ENCODE peak calls at places on chromosomes 12 and 14, in six cellular contexts. I is mammary epithelial cell; A is lower lobe of right lung; G is omental fat pad; J is CD8-positive, alpha-beta T cell; P is Calu3. K is an unnamed sample.

GRCh38 chr12:18581232-18581962 is 156.4 kb downstream of the PLCZ1 start:
- DNase-seq in I (no peak), G (no peak), P (no peak), J (no peak), A (no peak), K (no peak)

GRCh38 chr14:25406818-25407217 is 356.9 kb upstream of the STXBP6 start:
- DNase-seq in A (no peak), P (peak), J (no peak), I (peak), G (no peak), K (no peak)

GRCh38 chr12:79674629-79675028 is 16.1 kb downstream of the PAWR start:
- DNase-seq in P (no peak), I (peak), J (no peak), A (no peak), G (no peak), K (no peak)

GRCh38 chr12:109016978-109017377 is 3.9 kb downstream of the SVOP start:
- DNase-seq in A (no peak), J (no peak), I (no peak), G (no peak), P (no peak), K (peak)

GRCh38 chr14:35556548-35556947 is 22.6 kb downstream of the INSM2 start:
- DNase-seq in P (no peak), I (no peak), G (no peak), J (no peak), A (no peak), K (no peak)

GRCh38 chr14:72479471-72479931 is 414.4 kb downstream of the DPF3 start:
- DNase-seq in J (no peak), G (no peak), P (no peak), A (no peak), I (no peak), K (no peak)

GRCh38 chr14:72907886-72908285 is 14.0 kb upstream of the DPF3 start:
- DNase-seq in P (peak), G (no peak), J (no peak), I (peak), A (no peak), K (no peak)

GRCh38 chr12:104603545-104603973 is 146.8 kb downstream of the CHST11 start:
- DNase-seq in P (no peak), I (peak), A (no peak), G (no peak), J (no peak), K (no peak)

GRCh38 chr12:115709410-115710065 is 568.0 kb downstream of the MED13L start:
- DNase-seq in I (no peak), P (no peak), A (no peak), G (peak), J (no peak), K (no peak)

GRCh38 chr12:116559330-116560080 is at the start of gene MAP1LC3B2:
- DNase-seq in G (no peak), J (peak), I (peak), A (peak), P (peak), K (peak)

GRCh38 chr14:61673305-61673704 is 22.0 kb upstream of the HIF1A start:
- DNase-seq in I (no peak), A (no peak), G (no peak), J (no peak), P (no peak), K (no peak)

GRCh38 chr12:108307006-108307405 is 32.1 kb downstream of the CMKLR1 start:
- DNase-seq in P (no peak), G (no peak), A (no peak), J (no peak), I (no peak), K (peak)

GRCh38 chr12:16606201-16606849 is 363 bp upstream of the LMO3 start:
- DNase-seq in G (no peak), A (peak), P (peak), J (no peak), I (peak), K (no peak)

DNA sequence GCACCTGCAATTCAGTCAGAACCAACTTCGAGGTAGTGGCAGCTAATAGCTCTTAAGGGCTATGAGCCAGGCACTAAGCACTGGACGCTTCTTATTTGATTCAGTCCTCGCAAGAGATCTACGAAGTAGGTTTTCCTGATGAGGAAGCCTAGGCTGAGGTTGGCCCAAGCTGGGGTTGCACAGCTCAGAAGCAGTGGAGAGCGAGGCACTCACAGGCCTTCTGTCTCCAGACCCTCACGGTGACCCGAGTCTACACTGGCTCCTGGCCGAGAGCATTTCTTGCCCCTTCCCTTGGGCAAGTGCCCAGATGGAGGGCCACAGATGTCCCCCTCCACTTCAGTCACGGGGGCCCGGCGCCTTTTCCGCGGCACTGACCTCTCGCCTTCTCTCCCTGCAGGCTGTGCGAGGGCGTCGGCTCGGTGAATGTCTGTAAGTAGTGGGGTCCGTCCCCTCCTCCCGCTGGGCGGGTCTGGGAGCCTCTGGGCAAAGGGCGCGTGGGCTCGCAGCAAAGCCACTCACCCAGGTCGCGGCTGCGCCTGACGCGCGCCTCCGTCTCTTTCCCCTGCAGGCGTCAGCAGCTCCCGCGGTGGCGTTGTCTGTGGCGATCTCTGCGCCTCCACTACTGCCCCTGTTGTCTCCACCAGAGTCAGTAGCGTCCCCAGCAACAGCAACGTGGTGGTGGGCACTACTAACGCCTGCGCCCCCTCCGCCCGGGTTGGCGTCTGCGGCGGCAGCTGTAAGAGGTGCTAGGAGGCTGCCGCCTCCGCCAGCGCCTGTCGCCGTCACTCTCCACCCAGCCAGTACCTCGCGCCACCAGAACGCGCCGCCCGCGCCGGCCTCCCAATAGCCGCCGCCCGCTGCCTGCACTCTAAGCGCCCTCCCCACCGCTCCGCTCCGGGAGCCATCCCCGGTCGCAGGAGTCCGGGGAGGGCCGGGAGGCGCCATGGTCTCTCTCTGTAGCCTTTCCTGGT is 13.1 kb downstream of the KRT83 start:
- DNase-seq in I (peak), G (no peak), P (peak), A (peak), J (peak), K (no peak)
- TF ChIP-seq CTCF in I (no peak), G (no peak), P (no peak), A (no peak), J (no peak), K (peak)

GRCh38 chr12:103546959-103547358 is 40.1 kb upstream of the STAB2 start:
- DNase-seq in P (no peak), I (no peak), J (no peak), G (no peak), A (no peak), K (no peak)

GRCh38 chr12:103542078-103542477 is 45.0 kb upstream of the STAB2 start:
- DNase-seq in P (no peak), J (no peak), A (no peak), G (no peak), I (no peak), K (no peak)

GRCh38 chr12:103548622-103549601 is 38.2 kb upstream of the STAB2 start:
- DNase-seq in G (peak), P (peak), I (peak), J (peak), A (no peak), K (no peak)

GRCh38 chr12:103547929-103548328 is 39.1 kb upstream of the STAB2 start:
- DNase-seq in G (no peak), J (no peak), I (no peak), P (no peak), A (no peak), K (no peak)
- TF ChIP-seq CTCF in G (no peak), J (no peak), I (no peak), P (no peak), A (no peak), K (no peak)

GRCh38 chr12:6193853-6194815 is 6.1 kb upstream of the CD9 start:
- DNase-seq in J (no peak), I (no peak), P (no peak), G (no peak), A (peak), K (no peak)
- TF ChIP-seq CTCF in J (no peak), I (no peak), P (no peak), G (no peak), A (no peak), K (no peak)

GRCh38 chr12:3342051-3342450 is 149.0 kb upstream of the PRMT8 start:
- DNase-seq in G (no peak), J (no peak), I (no peak), A (no peak), P (peak), K (no peak)
- TF ChIP-seq CTCF in G (no peak), J (no peak), I (peak), A (peak), P (no peak), K (peak)

DNA sequence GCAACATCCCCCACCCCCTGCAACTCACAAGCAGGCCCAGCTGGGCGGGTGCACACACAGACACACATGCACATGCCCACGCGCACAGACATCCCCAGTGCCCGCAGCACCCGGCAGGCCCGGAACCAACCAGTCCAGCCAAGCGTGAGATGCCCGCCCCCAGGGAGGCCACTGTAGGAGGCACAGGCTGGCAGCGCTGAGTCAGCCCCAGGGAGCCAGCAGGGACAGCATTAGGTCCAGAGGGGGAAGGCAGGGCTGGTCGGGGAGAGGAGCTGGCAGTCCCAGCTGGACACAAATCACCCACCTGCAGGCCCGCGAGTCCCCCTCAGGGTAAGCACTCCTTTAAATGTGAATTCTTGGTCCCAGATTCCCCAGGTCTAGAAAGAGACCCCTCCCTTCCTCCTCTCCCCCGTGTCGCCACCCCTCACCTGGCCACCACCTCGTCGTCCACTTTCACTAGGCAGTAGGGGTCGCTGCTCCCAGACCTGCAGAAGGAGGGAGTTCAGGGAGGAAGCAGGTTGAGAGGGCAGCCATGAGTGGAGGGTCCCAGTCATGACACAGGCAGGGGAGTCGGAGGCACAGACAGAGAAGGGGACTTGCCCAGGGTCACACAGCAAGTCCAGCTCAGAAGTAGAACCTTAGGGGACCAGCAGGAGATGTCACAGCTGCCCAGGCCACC is 5.0 kb downstream of the RASAL1 start:
- DNase-seq in J (no peak), A (peak), G (no peak), P (peak), I (peak), K (no peak)
- TF ChIP-seq CTCF in J (no peak), A (peak), G (no peak), P (peak), I (no peak), K (peak)

DNA sequence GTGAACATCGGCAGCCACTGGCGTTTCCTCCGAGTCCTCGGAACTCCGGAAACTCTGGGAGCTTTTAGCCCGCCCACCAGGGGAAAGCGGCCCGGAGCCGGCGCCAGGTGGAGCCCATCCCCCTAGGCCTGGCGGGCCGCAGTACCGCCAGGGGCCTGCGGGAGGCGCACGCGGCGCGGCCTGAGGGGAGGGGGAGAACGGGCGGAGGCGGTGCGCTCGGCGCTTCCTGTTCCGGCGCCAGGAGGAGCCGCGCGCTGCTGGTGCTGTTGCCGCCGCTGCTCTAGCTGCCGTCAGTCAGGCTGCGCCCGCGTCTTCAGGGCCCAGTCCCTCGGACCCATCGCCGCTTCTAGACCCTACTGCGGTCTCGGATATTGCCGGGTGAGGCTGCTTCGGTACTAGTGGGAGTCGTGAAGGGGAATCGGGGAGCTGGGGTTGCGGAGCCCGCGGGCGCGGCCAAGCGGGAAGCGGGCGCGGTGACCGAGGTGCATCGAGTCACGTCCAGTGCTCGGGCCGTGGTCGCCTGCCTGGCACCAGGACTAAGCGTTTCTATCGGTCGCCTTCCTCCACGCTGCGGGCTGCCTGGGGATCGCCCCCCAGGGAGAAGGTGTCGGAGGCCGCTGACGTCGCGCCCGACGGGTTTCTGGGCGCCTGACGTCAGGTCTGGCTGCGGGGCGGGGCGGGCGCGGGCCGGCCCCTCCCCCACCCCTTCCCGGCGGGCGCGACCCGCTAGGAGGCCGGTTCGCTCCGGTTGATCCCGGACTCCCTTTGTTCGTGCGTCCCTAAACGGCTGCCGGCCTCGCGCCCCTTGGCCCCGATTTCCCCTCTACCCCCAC is at the start of gene MAPK1IP1L:
- DNase-seq in J (peak), A (peak), P (peak), G (peak), I (peak), K (peak)
- TF ChIP-seq CTCF in J (peak), A (peak), P (peak), G (peak), I (peak), K (peak)

DNA sequence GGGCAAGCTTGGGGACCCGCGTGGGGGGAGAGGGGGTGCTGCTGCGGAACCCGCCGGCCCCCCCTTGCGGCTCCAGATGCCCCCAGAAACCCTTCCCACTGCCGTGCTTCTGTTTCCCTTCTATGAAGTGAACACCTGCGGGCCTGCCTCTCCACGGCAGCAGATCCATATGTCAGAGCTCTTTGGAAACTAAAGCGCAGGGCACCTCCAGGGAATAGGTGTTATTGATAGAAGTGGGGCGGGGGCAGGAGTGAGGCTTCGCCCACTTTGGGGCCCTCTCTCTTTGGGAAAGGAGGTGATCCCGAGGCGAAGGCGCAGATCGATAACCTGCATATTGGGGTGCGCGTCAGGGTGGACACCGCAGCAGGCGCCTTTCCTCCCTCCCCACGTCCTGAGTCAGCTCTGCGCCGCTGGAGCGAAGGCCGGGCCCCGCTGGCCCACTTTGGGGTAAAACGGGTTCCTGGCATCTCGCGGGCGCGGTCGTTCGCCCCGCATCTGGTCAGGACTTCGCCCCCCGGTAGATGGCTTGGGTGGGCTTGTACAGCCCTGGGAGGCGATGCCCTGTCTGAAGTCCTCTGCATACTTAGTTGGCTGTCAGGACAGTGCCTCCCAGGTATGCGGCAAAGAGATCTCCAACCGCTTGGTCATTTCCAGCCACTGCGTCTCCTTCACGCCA is 524 bp downstream of the KMT5A start:
- DNase-seq in P (peak), G (no peak), J (peak), A (no peak), I (peak), K (no peak)
- TF ChIP-seq CTCF in P (no peak), G (no peak), J (no peak), A (no peak), I (no peak), K (no peak)